ENCODE peak calls at places on chromosomes 11 and 22, in nine cellular contexts. N, G, D, T, R, C, E, B and K are unnamed samples.

GRCh38 chr11:59172345-59173079 is 580 bp downstream of the DTX4 start:
- DNase-seq in N (peak), D (peak), R (no peak), B (peak), T (peak), E (no peak), G (no peak), C (no peak), K (no peak)

GRCh38 chr11:86068138-86068861 is 584 bp downstream of the PICALM start:
- DNase-seq in N (peak), R (no peak), B (peak), G (peak), C (no peak), D (peak), T (peak), E (peak), K (no peak)

GRCh38 chr11:30983143-30983542 is 386.4 kb downstream of the DCDC1 start:
- DNase-seq in C (no peak), G (no peak), N (no peak), R (no peak), B (no peak), D (no peak), E (no peak), T (no peak), K (no peak)

GRCh38 chr11:122748968-122749687 is 89.2 kb upstream of the CRTAM start:
- DNase-seq in R (no peak), D (no peak), C (peak), B (no peak), T (no peak), N (peak), G (peak), E (no peak), K (peak)

GRCh38 chr11:65661599-65662246 is 993 bp downstream of the RELA start:
- DNase-seq in B (no peak), T (no peak), C (no peak), D (peak), N (no peak), G (peak), E (no peak), R (no peak), K (no peak)

GRCh38 chr11:65551572-65552398 is 6.4 kb downstream of the LTBP3 start:
- DNase-seq in R (peak), C (peak), T (peak), E (no peak), N (peak), G (no peak), D (peak), B (peak), K (no peak)

GRCh38 chr11:30914143-30914762 is 328.1 kb upstream of the MPPED2 start:
- DNase-seq in D (peak), N (peak), T (peak), E (no peak), R (peak), B (peak), C (peak), G (no peak), K (peak)

GRCh38 chr22:32206774-32207758 is 2.2 kb upstream of the RFPL2 start:
- DNase-seq in C (no peak), N (peak), G (no peak), D (peak), T (no peak), B (no peak), R (peak), E (no peak), K (no peak)

GRCh38 chr11:130999992-131000770 is 83.9 kb upstream of the SNX19 start:
- DNase-seq in T (no peak), B (no peak), E (no peak), N (peak), C (peak), R (peak), D (no peak), G (no peak), K (peak)

GRCh38 chr11:110430267-110431211 is 791 bp downstream of the FDX1 start:
- DNase-seq in D (no peak), N (peak), T (peak), R (no peak), B (peak), E (no peak), C (peak), G (peak), K (no peak)

GRCh38 chr11:119907934-119908760 is 179.1 kb upstream of the NECTIN1 start:
- DNase-seq in E (no peak), N (no peak), R (no peak), C (no peak), T (no peak), G (no peak), D (peak), B (no peak), K (no peak)

GRCh38 chr11:114846040-114846791 is 167.9 kb downstream of the NXPE2 start:
- DNase-seq in D (peak), C (no peak), G (no peak), R (no peak), E (no peak), N (no peak), T (no peak), B (no peak), K (no peak)

GRCh38 chr22:50200333-50201190 is at the start of gene SELENOO:
- DNase-seq in B (peak), D (peak), T (peak), G (peak), E (peak), N (peak), R (peak), C (peak), K (peak)

GRCh38 chr11:26976389-26976788 is 17.5 kb upstream of the FIBIN start:
- DNase-seq in D (no peak), E (no peak), B (no peak), R (no peak), N (peak), C (peak), T (no peak), G (no peak), K (peak)

GRCh38 chr11:70557742-70558485 is 159.6 kb downstream of the CTTN start:
- DNase-seq in G (no peak), R (no peak), D (no peak), C (no peak), T (no peak), B (no peak), E (no peak), N (peak), K (no peak)

GRCh38 chr11:94768602-94769511 is 701 bp downstream of the AMOTL1 start:
- DNase-seq in E (peak), R (no peak), B (peak), D (peak), G (peak), C (peak), T (peak), N (peak), K (no peak)

GRCh38 chr11:78202733-78203167 is 14.0 kb downstream of the USP35 start:
- DNase-seq in C (no peak), E (no peak), R (no peak), B (no peak), G (peak), N (no peak), D (no peak), T (no peak), K (no peak)

GRCh38 chr22:39348909-39349505 is 784 bp upstream of the SYNGR1 start:
- DNase-seq in B (no peak), N (no peak), D (no peak), T (no peak), G (no peak), C (no peak), R (no peak), E (no peak), K (no peak)

GRCh38 chr11:83174008-83174407 is 17.1 kb downstream of the PCF11 start:
- DNase-seq in N (no peak), R (no peak), D (no peak), B (no peak), G (no peak), C (no peak), T (no peak), E (no peak), K (no peak)

GRCh38 chr11:65279713-65280459 is 18.1 kb downstream of the POLA2 start:
- DNase-seq in R (peak), T (no peak), G (peak), C (peak), N (peak), B (peak), D (no peak), E (no peak), K (peak)

GRCh38 chr22:25753252-25753651 is 11.3 kb downstream of the MYO18B start:
- DNase-seq in G (no peak), B (no peak), C (no peak), D (no peak), T (no peak), N (no peak), E (no peak), R (no peak), K (no peak)

DNA sequence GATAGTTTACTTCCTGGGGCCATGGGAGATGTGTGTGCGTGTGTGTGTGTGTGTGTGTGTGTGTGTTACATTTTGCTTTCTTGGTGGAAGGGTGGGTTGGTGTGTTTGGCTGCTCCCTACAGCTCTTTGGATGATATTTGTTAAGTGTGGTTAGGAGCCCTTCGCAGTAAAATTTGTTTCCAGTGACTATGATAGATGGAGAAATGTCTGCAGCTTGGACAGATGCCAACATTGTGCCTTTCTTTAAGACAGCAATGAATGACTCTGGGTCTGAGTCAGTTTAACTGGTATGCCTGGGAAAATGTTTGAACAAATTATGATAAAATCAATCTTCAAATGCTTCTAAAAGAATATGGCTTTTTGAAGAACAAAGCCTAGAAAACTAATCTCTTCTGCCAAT is 102.7 kb upstream of the TRPC6 start:
- DNase-seq in N (peak), T (no peak), B (no peak), R (peak), G (no peak), D (no peak), C (peak), E (no peak), K (peak)
- H3K27ac ChIP-seq in N (peak), T (no peak), B (no peak), R (no peak), G (no peak), D (no peak), C (no peak), E (no peak), K (peak)

GRCh38 chr11:10600570-10601248 is 32.2 kb upstream of the LYVE1 start:
- DNase-seq in T (no peak), D (no peak), R (no peak), C (no peak), N (no peak), G (no peak), B (no peak), E (no peak), K (no peak)
- H3K27ac ChIP-seq in T (no peak), D (no peak), R (no peak), C (peak), N (no peak), G (peak), B (no peak), E (no peak), K (no peak)

GRCh38 chr11:10323793-10324170 is 18.9 kb downstream of the ADM start:
- DNase-seq in D (no peak), T (no peak), G (no peak), E (no peak), B (no peak), C (peak), R (no peak), N (peak), K (no peak)

GRCh38 chr11:10324474-10324873 is 19.6 kb downstream of the ADM start:
- DNase-seq in G (no peak), D (no peak), C (peak), B (no peak), E (no peak), N (no peak), R (no peak), T (no peak), K (no peak)

GRCh38 chr11:10322830-10323792 is 18.2 kb downstream of the ADM start:
- DNase-seq in G (peak), T (peak), N (peak), E (no peak), D (peak), B (peak), C (peak), R (peak), K (no peak)

GRCh38 chr11:10320164-10320563 is 15.3 kb downstream of the ADM start:
- DNase-seq in D (no peak), B (no peak), R (no peak), C (no peak), E (no peak), G (no peak), T (no peak), N (no peak), K (no peak)

GRCh38 chr11:10322401-10322800 is 17.5 kb downstream of the ADM start:
- DNase-seq in R (no peak), B (no peak), C (no peak), G (no peak), N (no peak), D (no peak), T (no peak), E (no peak), K (no peak)
- H3K27ac ChIP-seq in R (no peak), B (peak), C (peak), G (peak), N (peak), D (no peak), T (peak), E (peak), K (no peak)

DNA sequence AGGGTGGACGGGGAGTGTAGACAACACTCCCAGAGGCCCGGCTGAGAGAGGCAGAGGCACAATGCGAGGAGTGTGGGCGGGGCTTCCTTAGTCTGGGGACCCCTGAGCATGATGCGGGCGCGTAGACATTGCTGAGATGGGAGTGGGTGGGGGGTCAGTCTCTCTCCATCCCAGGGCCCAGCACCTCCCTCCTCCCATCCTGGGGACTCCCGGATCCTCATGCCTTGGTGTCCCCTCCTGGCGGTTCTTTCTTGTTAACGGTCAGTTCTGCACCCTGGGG is 55.9 kb downstream of the RTL6 start:
- DNase-seq in C (no peak), N (no peak), B (no peak), R (no peak), D (no peak), E (no peak), T (no peak), G (no peak), K (no peak)
- H3K27ac ChIP-seq in C (no peak), N (no peak), B (no peak), R (no peak), D (no peak), E (no peak), T (no peak), G (no peak), K (no peak)